ENCODE peak calls at places on chromosomes 6 and 20, in five cellular contexts. Z, V, C, P and K are unnamed samples.

GRCh38 chr6:24064106-24064505 is 61.9 kb upstream of the NRSN1 start:
- DNase-seq in C (peak), Z (no peak), P (no peak), V (peak), K (no peak)

GRCh38 chr6:144013486-144013909 is 5.4 kb upstream of the PLAGL1 start:
- DNase-seq in P (peak), V (peak), C (peak), Z (peak), K (peak)

GRCh38 chr6:113763311-113763766 is 93.8 kb upstream of the MARCKS start:
- DNase-seq in C (no peak), V (peak), P (peak), Z (no peak), K (no peak)

GRCh38 chr20:43936371-43936770 is 21.7 kb downstream of the TOX2 start:
- DNase-seq in V (no peak), C (no peak), Z (no peak), P (peak), K (no peak)

GRCh38 chr6:33093857-33094256 is 18.1 kb downstream of the HLA-DPB1 start:
- DNase-seq in C (no peak), Z (no peak), P (no peak), V (no peak), K (no peak)

GRCh38 chr6:17354700-17355403 is 38.5 kb upstream of the CAP2 start:
- DNase-seq in Z (no peak), V (no peak), P (peak), C (no peak), K (no peak)

GRCh38 chr20:52812231-52812847 is 159.8 kb upstream of the TSHZ2 start:
- DNase-seq in V (peak), Z (no peak), C (no peak), P (no peak), K (no peak)

GRCh38 chr6:160215232-160215631 is 43.4 kb downstream of the SLC22A2 start:
- DNase-seq in V (no peak), P (no peak), Z (no peak), C (no peak), K (no peak)

DNA sequence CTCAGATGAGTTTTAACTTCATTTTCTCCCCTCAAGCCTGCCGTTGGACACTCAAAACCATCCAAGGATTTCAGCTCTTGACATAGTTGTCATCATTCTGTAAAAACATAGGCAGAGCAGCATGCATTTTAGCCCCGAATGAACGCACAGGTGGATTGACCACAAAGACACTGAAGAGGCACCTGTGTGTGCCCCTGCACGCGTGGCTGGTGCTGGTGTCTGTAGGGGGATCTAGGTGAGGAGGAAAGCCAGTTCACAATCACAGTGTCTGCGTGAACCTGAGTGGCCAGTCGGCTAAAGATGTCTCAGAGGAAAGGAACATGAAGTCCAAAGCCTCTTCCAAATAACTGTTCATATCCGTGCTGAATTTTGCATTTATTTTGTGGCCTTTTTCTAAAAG is 309.2 kb downstream of the QKI start:
- DNase-seq in C (no peak), P (no peak), Z (no peak), V (no peak), K (no peak)
- H2BK15ac ChIP-seq in C (no peak), P (no peak), Z (no peak), V (no peak), K (no peak)

GRCh38 chr20:51494241-51495110 is 48.0 kb downstream of the NFATC2 start:
- DNase-seq in V (no peak), P (no peak), C (no peak), Z (no peak), K (no peak)
- H2BK15ac ChIP-seq in V (no peak), P (no peak), C (no peak), Z (no peak), K (no peak)

GRCh38 chr6:103587722-103588121 is 1272.0 kb downstream of the HACE1 start:
- DNase-seq in P (no peak), C (no peak), V (no peak), Z (no peak), K (no peak)
- H2BK15ac ChIP-seq in P (no peak), C (no peak), V (no peak), Z (no peak), K (no peak)

GRCh38 chr20:13784893-13785715 is at the start of the genes ESF1 and NDUFAF5:
- DNase-seq in P (peak), Z (peak), C (peak), V (peak), K (peak)
- H2BK15ac ChIP-seq in P (no peak), Z (no peak), C (no peak), V (no peak), K (no peak)